ENCODE peak calls at places on chromosome 19, in four cellular contexts. One of them, this sample, is unnamed.

GRCh38 chr19:51002542-51003311 is 1.3 kb upstream of the KLK8 start:
- DNase-seq in neuronal stem cell: peak
- DNase-seq in stimulated activated CD4-positive, alpha-beta T cell treated with anti-CD3 and anti-CD28 coated beads, Interleukin-1b, Interleukin-23, amount 100 ng/mL, for 1 hour: no peak
- DNase-seq in NCI-H2171: no peak
- DNase-seq in this sample: no peak

GRCh38 chr19:8336072-8336569 is 6.9 kb downstream of the KANK3 start:
- DNase-seq in NCI-H2171: no peak
- DNase-seq in stimulated activated CD4-positive, alpha-beta T cell treated with anti-CD3 and anti-CD28 coated beads, Interleukin-1b, Interleukin-23, amount 100 ng/mL, for 1 hour: no peak
- DNase-seq in neuronal stem cell: no peak
- DNase-seq in this sample: no peak

GRCh38 chr19:51740356-51740755 is 11.3 kb downstream of the FPR1 start:
- DNase-seq in NCI-H2171: no peak
- DNase-seq in stimulated activated CD4-positive, alpha-beta T cell treated with anti-CD3 and anti-CD28 coated beads, Interleukin-1b, Interleukin-23, amount 100 ng/mL, for 1 hour: no peak
- DNase-seq in neuronal stem cell: no peak
- DNase-seq in this sample: no peak

GRCh38 chr19:15394426-15394825 is 14.8 kb upstream of the AKAP8 start:
- DNase-seq in NCI-H2171: no peak
- DNase-seq in stimulated activated CD4-positive, alpha-beta T cell treated with anti-CD3 and anti-CD28 coated beads, Interleukin-1b, Interleukin-23, amount 100 ng/mL, for 1 hour: no peak
- DNase-seq in neuronal stem cell: no peak
- DNase-seq in this sample: no peak

GRCh38 chr19:44808463-44809371 is at the start of gene BCAM:
- DNase-seq in stimulated activated CD4-positive, alpha-beta T cell treated with anti-CD3 and anti-CD28 coated beads, Interleukin-1b, Interleukin-23, amount 100 ng/mL, for 1 hour: no peak
- DNase-seq in neuronal stem cell: peak
- DNase-seq in NCI-H2171: peak
- DNase-seq in this sample: no peak

GRCh38 chr19:18017275-18018083 is 9.5 kb downstream of the ARRDC2 start:
- DNase-seq in neuronal stem cell: no peak
- DNase-seq in NCI-H2171: no peak
- DNase-seq in stimulated activated CD4-positive, alpha-beta T cell treated with anti-CD3 and anti-CD28 coated beads, Interleukin-1b, Interleukin-23, amount 100 ng/mL, for 1 hour: no peak
- DNase-seq in this sample: no peak

GRCh38 chr19:38731654-38732301 is 12.5 kb downstream of the CAPN12 start:
- DNase-seq in NCI-H2171: peak
- DNase-seq in neuronal stem cell: no peak
- DNase-seq in stimulated activated CD4-positive, alpha-beta T cell treated with anti-CD3 and anti-CD28 coated beads, Interleukin-1b, Interleukin-23, amount 100 ng/mL, for 1 hour: no peak
- DNase-seq in this sample: no peak

GRCh38 chr19:42086770-42087550 is 11.0 kb downstream of the ZNF574 start:
- DNase-seq in NCI-H2171: no peak
- DNase-seq in stimulated activated CD4-positive, alpha-beta T cell treated with anti-CD3 and anti-CD28 coated beads, Interleukin-1b, Interleukin-23, amount 100 ng/mL, for 1 hour: no peak
- DNase-seq in neuronal stem cell: no peak
- DNase-seq in this sample: no peak

GRCh38 chr19:56841194-56841546 is 644 bp upstream of the PEG3 start:
- DNase-seq in neuronal stem cell: no peak
- DNase-seq in NCI-H2171: no peak
- DNase-seq in stimulated activated CD4-positive, alpha-beta T cell treated with anti-CD3 and anti-CD28 coated beads, Interleukin-1b, Interleukin-23, amount 100 ng/mL, for 1 hour: no peak
- DNase-seq in this sample: no peak

GRCh38 chr19:36051637-36052036 is 2.4 kb downstream of the THAP8 start:
- DNase-seq in neuronal stem cell: no peak
- DNase-seq in stimulated activated CD4-positive, alpha-beta T cell treated with anti-CD3 and anti-CD28 coated beads, Interleukin-1b, Interleukin-23, amount 100 ng/mL, for 1 hour: no peak
- DNase-seq in NCI-H2171: no peak
- DNase-seq in this sample: no peak

GRCh38 chr19:52871466-52871865 is 14.0 kb upstream of the ZNF468 start:
- DNase-seq in NCI-H2171: no peak
- DNase-seq in stimulated activated CD4-positive, alpha-beta T cell treated with anti-CD3 and anti-CD28 coated beads, Interleukin-1b, Interleukin-23, amount 100 ng/mL, for 1 hour: no peak
- DNase-seq in neuronal stem cell: no peak
- DNase-seq in this sample: no peak

GRCh38 chr19:17797397-17798201 is 2.7 kb downstream of the B3GNT3 start:
- DNase-seq in neuronal stem cell: no peak
- DNase-seq in NCI-H2171: no peak
- DNase-seq in stimulated activated CD4-positive, alpha-beta T cell treated with anti-CD3 and anti-CD28 coated beads, Interleukin-1b, Interleukin-23, amount 100 ng/mL, for 1 hour: no peak
- DNase-seq in this sample: no peak

GRCh38 chr19:507286-508203 is at the start of gene TPGS1:
- DNase-seq in stimulated activated CD4-positive, alpha-beta T cell treated with anti-CD3 and anti-CD28 coated beads, Interleukin-1b, Interleukin-23, amount 100 ng/mL, for 1 hour: peak
- DNase-seq in neuronal stem cell: peak
- DNase-seq in NCI-H2171: peak
- DNase-seq in this sample: peak

GRCh38 chr19:33724021-33724722 is 72.5 kb upstream of the KCTD15 start:
- DNase-seq in stimulated activated CD4-positive, alpha-beta T cell treated with anti-CD3 and anti-CD28 coated beads, Interleukin-1b, Interleukin-23, amount 100 ng/mL, for 1 hour: no peak
- DNase-seq in neuronal stem cell: no peak
- DNase-seq in NCI-H2171: no peak
- DNase-seq in this sample: no peak

GRCh38 chr19:39506944-39507714 is 7.8 kb upstream of the SELENOV start:
- DNase-seq in NCI-H2171: peak
- DNase-seq in neuronal stem cell: peak
- DNase-seq in stimulated activated CD4-positive, alpha-beta T cell treated with anti-CD3 and anti-CD28 coated beads, Interleukin-1b, Interleukin-23, amount 100 ng/mL, for 1 hour: peak
- DNase-seq in this sample: no peak

GRCh38 chr19:46958542-46958941 is 61.1 kb upstream of the NPAS1 start:
- DNase-seq in NCI-H2171: no peak
- DNase-seq in neuronal stem cell: no peak
- DNase-seq in stimulated activated CD4-positive, alpha-beta T cell treated with anti-CD3 and anti-CD28 coated beads, Interleukin-1b, Interleukin-23, amount 100 ng/mL, for 1 hour: no peak
- DNase-seq in this sample: no peak

GRCh38 chr19:32719611-32720059 is at the start of gene TDRD12:
- DNase-seq in stimulated activated CD4-positive, alpha-beta T cell treated with anti-CD3 and anti-CD28 coated beads, Interleukin-1b, Interleukin-23, amount 100 ng/mL, for 1 hour: no peak
- DNase-seq in NCI-H2171: no peak
- DNase-seq in neuronal stem cell: no peak
- DNase-seq in this sample: no peak

GRCh38 chr19:29678484-29679106 is 13.3 kb downstream of the PLEKHF1 start:
- DNase-seq in NCI-H2171: no peak
- DNase-seq in neuronal stem cell: no peak
- DNase-seq in stimulated activated CD4-positive, alpha-beta T cell treated with anti-CD3 and anti-CD28 coated beads, Interleukin-1b, Interleukin-23, amount 100 ng/mL, for 1 hour: no peak
- DNase-seq in this sample: no peak

GRCh38 chr19:45152504-45153338 is 8.1 kb downstream of the NKPD1 start:
- DNase-seq in neuronal stem cell: no peak
- DNase-seq in stimulated activated CD4-positive, alpha-beta T cell treated with anti-CD3 and anti-CD28 coated beads, Interleukin-1b, Interleukin-23, amount 100 ng/mL, for 1 hour: no peak
- DNase-seq in NCI-H2171: no peak
- DNase-seq in this sample: no peak

GRCh38 chr19:41705393-41706174 is 2.8 kb upstream of the CEACAM5 start:
- DNase-seq in neuronal stem cell: peak
- DNase-seq in stimulated activated CD4-positive, alpha-beta T cell treated with anti-CD3 and anti-CD28 coated beads, Interleukin-1b, Interleukin-23, amount 100 ng/mL, for 1 hour: no peak
- DNase-seq in NCI-H2171: no peak
- DNase-seq in this sample: no peak

GRCh38 chr19:3285647-3286176 is 61.3 kb downstream of the CELF5 start:
- DNase-seq in stimulated activated CD4-positive, alpha-beta T cell treated with anti-CD3 and anti-CD28 coated beads, Interleukin-1b, Interleukin-23, amount 100 ng/mL, for 1 hour: peak
- DNase-seq in NCI-H2171: no peak
- DNase-seq in neuronal stem cell: peak
- DNase-seq in this sample: no peak

GRCh38 chr19:44356383-44357111 is at the start of gene ZNF112:
- DNase-seq in NCI-H2171: peak
- DNase-seq in stimulated activated CD4-positive, alpha-beta T cell treated with anti-CD3 and anti-CD28 coated beads, Interleukin-1b, Interleukin-23, amount 100 ng/mL, for 1 hour: no peak
- DNase-seq in neuronal stem cell: peak
- DNase-seq in this sample: no peak

GRCh38 chr19:19059837-19060611 is 3.8 kb upstream of the SLC25A42 start:
- DNase-seq in neuronal stem cell: no peak
- DNase-seq in stimulated activated CD4-positive, alpha-beta T cell treated with anti-CD3 and anti-CD28 coated beads, Interleukin-1b, Interleukin-23, amount 100 ng/mL, for 1 hour: no peak
- DNase-seq in NCI-H2171: no peak
- DNase-seq in this sample: no peak

GRCh38 chr19:37361994-37362393 is 8.9 kb upstream of the ZNF527 start:
- DNase-seq in stimulated activated CD4-positive, alpha-beta T cell treated with anti-CD3 and anti-CD28 coated beads, Interleukin-1b, Interleukin-23, amount 100 ng/mL, for 1 hour: no peak
- DNase-seq in neuronal stem cell: no peak
- DNase-seq in NCI-H2171: no peak
- DNase-seq in this sample: no peak

GRCh38 chr19:28883241-28883693 is 329.7 kb downstream of the UQCRFS1 start:
- DNase-seq in NCI-H2171: no peak
- DNase-seq in neuronal stem cell: no peak
- DNase-seq in stimulated activated CD4-positive, alpha-beta T cell treated with anti-CD3 and anti-CD28 coated beads, Interleukin-1b, Interleukin-23, amount 100 ng/mL, for 1 hour: no peak
- DNase-seq in this sample: no peak

GRCh38 chr19:53872762-53873161 is 5.1 kb downstream of the MYADM start:
- DNase-seq in stimulated activated CD4-positive, alpha-beta T cell treated with anti-CD3 and anti-CD28 coated beads, Interleukin-1b, Interleukin-23, amount 100 ng/mL, for 1 hour: no peak
- DNase-seq in NCI-H2171: no peak
- DNase-seq in neuronal stem cell: no peak
- DNase-seq in this sample: no peak

GRCh38 chr19:49331616-49332055 is 3.6 kb upstream of the CD37 start:
- DNase-seq in neuronal stem cell: no peak
- DNase-seq in NCI-H2171: peak
- DNase-seq in stimulated activated CD4-positive, alpha-beta T cell treated with anti-CD3 and anti-CD28 coated beads, Interleukin-1b, Interleukin-23, amount 100 ng/mL, for 1 hour: peak
- DNase-seq in this sample: no peak

GRCh38 chr19:57308514-57308913 is 11.8 kb upstream of the ZNF543 start:
- DNase-seq in NCI-H2171: no peak
- DNase-seq in neuronal stem cell: no peak
- DNase-seq in stimulated activated CD4-positive, alpha-beta T cell treated with anti-CD3 and anti-CD28 coated beads, Interleukin-1b, Interleukin-23, amount 100 ng/mL, for 1 hour: no peak
- DNase-seq in this sample: no peak

GRCh38 chr19:47707135-47707925 is 5.9 kb upstream of the EHD2 start:
- DNase-seq in NCI-H2171: peak
- DNase-seq in neuronal stem cell: peak
- DNase-seq in stimulated activated CD4-positive, alpha-beta T cell treated with anti-CD3 and anti-CD28 coated beads, Interleukin-1b, Interleukin-23, amount 100 ng/mL, for 1 hour: peak
- DNase-seq in this sample: no peak

GRCh38 chr19:8641908-8642547 is 11.6 kb downstream of the NFILZ start:
- DNase-seq in neuronal stem cell: no peak
- DNase-seq in stimulated activated CD4-positive, alpha-beta T cell treated with anti-CD3 and anti-CD28 coated beads, Interleukin-1b, Interleukin-23, amount 100 ng/mL, for 1 hour: no peak
- DNase-seq in NCI-H2171: peak
- DNase-seq in this sample: no peak

GRCh38 chr19:48715681-48716171 is 3.8 kb downstream of the MAMSTR start:
- DNase-seq in stimulated activated CD4-positive, alpha-beta T cell treated with anti-CD3 and anti-CD28 coated beads, Interleukin-1b, Interleukin-23, amount 100 ng/mL, for 1 hour: no peak
- DNase-seq in neuronal stem cell: no peak
- DNase-seq in NCI-H2171: no peak
- DNase-seq in this sample: no peak

GRCh38 chr19:23328211-23328610 is 67.1 kb downstream of the ZNF91 start:
- DNase-seq in stimulated activated CD4-positive, alpha-beta T cell treated with anti-CD3 and anti-CD28 coated beads, Interleukin-1b, Interleukin-23, amount 100 ng/mL, for 1 hour: no peak
- DNase-seq in neuronal stem cell: no peak
- DNase-seq in NCI-H2171: no peak
- DNase-seq in this sample: no peak

GRCh38 chr19:35940078-35940775 is 4.1 kb downstream of the LRFN3 start:
- DNase-seq in NCI-H2171: no peak
- DNase-seq in neuronal stem cell: no peak
- DNase-seq in stimulated activated CD4-positive, alpha-beta T cell treated with anti-CD3 and anti-CD28 coated beads, Interleukin-1b, Interleukin-23, amount 100 ng/mL, for 1 hour: no peak
- DNase-seq in this sample: no peak

GRCh38 chr19:14686411-14686810 is 3.4 kb upstream of the ZNF333 start:
- DNase-seq in neuronal stem cell: no peak
- DNase-seq in NCI-H2171: no peak
- DNase-seq in stimulated activated CD4-positive, alpha-beta T cell treated with anti-CD3 and anti-CD28 coated beads, Interleukin-1b, Interleukin-23, amount 100 ng/mL, for 1 hour: no peak
- DNase-seq in this sample: no peak